ENCODE peak calls at places on chromosome 18, in five cellular contexts. Q is AG04450, T is tibial artery, P is GM12878, X is pancreas. D is an unnamed sample.
A peak's percentile ranks its signal among the peaks of the same experiment; 100 is the strongest.

GRCh38 chr18:59402432-59403090 is 43.5 kb upstream of the LMAN1 start:
- DNase-seq in Q (peak; percentile 29), T (peak; percentile 57), P (peak; percentile 40), X (peak; percentile 70), D (peak; percentile 96)

GRCh38 chr18:55089595-55089994 is 130.3 kb upstream of the CCDC68 start:
- DNase-seq in Q (no peak), T (no peak), P (no peak), X (no peak), D (no peak)

GRCh38 chr18:35347991-35348390 is 3.8 kb upstream of the ZNF24 start:
- DNase-seq in Q (no peak), T (no peak), P (no peak), X (no peak), D (no peak)

GRCh38 chr18:78101091-78101490 is 851.4 kb downstream of the GALR1 start:
- DNase-seq in Q (no peak), T (no peak), P (no peak), X (no peak), D (no peak)

GRCh38 chr18:47737198-47737830 is 193.1 kb downstream of the SMAD2 start:
- DNase-seq in Q (no peak), T (no peak), P (no peak), X (no peak), D (no peak)

GRCh38 chr18:44536041-44536440 is 144.6 kb upstream of the SETBP1 start:
- DNase-seq in Q (no peak), T (no peak), P (no peak), X (no peak), D (peak; percentile 18)

GRCh38 chr18:13229021-13229671 is 10.6 kb downstream of the LDLRAD4 start:
- DNase-seq in Q (no peak), T (no peak), P (no peak), X (no peak), D (no peak)

GRCh38 chr18:8943900-8944870 is 158.3 kb upstream of the NDUFV2 start:
- DNase-seq in Q (peak; percentile 63), T (no peak), P (no peak), X (no peak), D (no peak)

GRCh38 chr18:12154356-12154755 is 60.7 kb downstream of the ANKRD62 start:
- DNase-seq in Q (no peak), T (no peak), P (no peak), X (no peak), D (no peak)

GRCh38 chr18:33440011-33440383 is 524 bp downstream of the CCDC178 start:
- DNase-seq in Q (no peak), T (peak; percentile 22), P (no peak), X (peak; percentile 11), D (peak; percentile 67)

GRCh38 chr18:44851806-44852205 is 171.1 kb downstream of the SETBP1 start:
- DNase-seq in Q (no peak), T (no peak), P (no peak), X (no peak), D (no peak)

GRCh38 chr18:967037-967576 is 62.4 kb downstream of the ADCYAP1 start:
- DNase-seq in Q (no peak), T (no peak), P (no peak), X (no peak), D (no peak)

GRCh38 chr18:56795381-56795780 is 144.2 kb downstream of the WDR7 start:
- DNase-seq in Q (no peak), T (no peak), P (no peak), X (no peak), D (no peak)

GRCh38 chr18:12255626-12256026 is 1.5 kb downstream of the CIDEA start:
- DNase-seq in Q (no peak), T (no peak), P (no peak), X (no peak), D (no peak)

GRCh38 chr18:78153362-78153761 is 826.3 kb upstream of the SALL3 start:
- DNase-seq in Q (no peak), T (no peak), P (no peak), X (no peak), D (no peak)

GRCh38 chr18:21163647-21164625 is 52.3 kb upstream of the ROCK1 start:
- DNase-seq in Q (peak; percentile 80), T (peak; percentile 29), P (no peak), X (no peak), D (peak; percentile 12)

DNA sequence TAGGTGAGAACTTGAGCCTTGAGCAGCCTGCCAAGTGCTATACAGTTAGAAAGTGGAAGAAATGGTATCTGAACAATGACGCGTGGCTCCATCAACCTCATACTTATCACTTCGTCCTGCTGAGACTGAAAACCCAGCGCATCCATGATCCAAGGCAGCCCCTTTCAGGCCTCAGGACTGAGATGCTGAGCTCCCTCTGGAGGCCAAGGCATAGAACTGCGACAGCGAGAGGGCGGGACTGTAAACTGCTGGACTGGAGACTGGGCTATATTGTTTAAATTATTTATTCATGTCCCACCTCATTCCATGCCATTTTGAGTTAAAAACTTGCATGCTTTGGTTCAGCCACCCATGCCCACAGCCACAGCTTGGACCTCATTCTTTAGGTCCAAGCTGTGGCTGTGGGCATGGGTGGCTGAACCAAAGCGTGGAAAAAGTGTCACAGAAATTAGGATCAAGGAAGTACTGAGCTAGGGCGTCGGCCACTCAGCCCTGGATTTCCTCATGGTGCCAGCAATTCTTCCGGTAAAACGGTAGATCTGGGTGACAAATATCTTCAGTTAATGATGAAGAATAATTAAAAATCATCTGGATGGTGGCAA is 195.5 kb downstream of the L3MBTL4 start:
- DNase-seq in Q (peak; percentile 43), T (no peak), P (no peak), X (no peak), D (peak; percentile 26)
- TF ChIP-seq CTCF in Q (peak; percentile 98), T (no peak), P (peak; percentile 57), X (peak; percentile 13), D (peak; percentile 45)

DNA sequence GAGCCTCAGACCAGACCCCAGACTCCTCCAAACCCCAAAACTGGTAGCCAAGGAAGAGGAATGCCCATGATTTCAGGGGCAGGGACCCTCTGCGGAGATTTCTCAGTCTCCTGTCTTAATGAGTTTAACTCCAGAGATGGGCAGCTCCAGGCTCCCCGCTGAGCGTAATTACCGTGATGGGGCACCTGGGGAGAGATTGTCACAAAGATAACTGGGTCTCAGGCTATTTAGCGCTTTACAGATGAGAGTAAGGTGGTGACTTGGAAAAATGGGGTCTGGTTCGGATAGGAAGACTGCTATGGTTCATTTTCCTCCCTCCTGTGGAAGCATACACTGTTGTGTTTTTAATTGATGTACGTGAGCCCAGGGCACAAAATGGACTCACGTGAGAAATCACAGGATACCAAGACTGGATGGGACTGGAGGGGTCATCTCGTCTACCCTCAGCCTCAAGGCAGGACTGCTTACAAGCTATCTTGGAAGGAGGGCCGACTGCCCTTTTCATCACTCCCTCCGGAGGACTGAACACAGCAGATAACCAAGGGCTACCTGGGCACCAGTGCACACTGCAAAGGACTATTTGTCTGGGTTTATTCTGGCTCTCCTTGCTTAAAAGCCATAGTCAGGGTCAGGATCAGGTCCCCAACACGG is 427.8 kb downstream of the ZNF521 start:
- DNase-seq in Q (no peak), T (no peak), P (no peak), X (no peak), D (no peak)
- H3K27ac ChIP-seq in Q (no peak overlapping the region), T (no peak overlapping the region), P (no peak overlapping the region), X (no peak overlapping the region), D (no peak overlapping the region)

GRCh38 chr18:36376361-36376760 is 78.8 kb downstream of the FHOD3 start:
- DNase-seq in Q (no peak), T (no peak), P (no peak), X (no peak), D (no peak)

GRCh38 chr18:36374262-36374661 is 76.7 kb downstream of the FHOD3 start:
- DNase-seq in Q (no peak), T (no peak), P (no peak), X (no peak), D (no peak)

GRCh38 chr18:36375118-36375517 is 77.6 kb downstream of the FHOD3 start:
- DNase-seq in Q (no peak), T (no peak), P (no peak), X (no peak), D (no peak)

GRCh38 chr18:36377626-36378025 is 80.1 kb downstream of the FHOD3 start:
- DNase-seq in Q (no peak), T (no peak), P (no peak), X (no peak), D (no peak)

DNA sequence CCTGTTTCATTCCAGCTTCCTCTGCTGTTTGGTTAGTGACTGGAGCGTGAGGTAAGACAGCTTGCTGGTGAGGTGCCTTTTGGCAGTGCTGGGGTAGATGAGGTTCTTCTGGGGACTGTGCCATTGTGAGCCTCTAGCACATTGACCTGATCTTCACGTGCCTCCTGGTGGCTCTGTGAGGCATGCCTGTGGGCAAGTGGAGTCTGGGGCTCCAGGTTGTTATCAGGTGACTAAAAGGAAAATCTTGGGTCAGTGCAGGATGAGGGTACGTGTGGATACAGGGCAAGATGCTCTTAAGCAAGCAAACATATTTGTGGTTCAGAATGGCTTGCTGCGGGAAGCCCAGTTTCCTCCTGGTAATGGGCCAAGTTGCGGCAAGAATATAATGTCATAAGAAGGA is 75.4 kb downstream of the FHOD3 start:
- DNase-seq in Q (peak; percentile 50), T (no peak), P (no peak), X (no peak), D (no peak)
- TF ChIP-seq CTCF in Q (peak; percentile 26), T (no peak), P (peak; percentile 32), X (no peak), D (no peak)

GRCh38 chr18:32083781-32084180 is 7.9 kb upstream of the RNF138 start:
- DNase-seq in Q (no peak), T (no peak), P (no peak), X (no peak), D (no peak)
- H3K27ac ChIP-seq in Q (no peak overlapping the region), T (no peak overlapping the region), P (no peak overlapping the region), X (no peak overlapping the region), D (no peak overlapping the region)

DNA sequence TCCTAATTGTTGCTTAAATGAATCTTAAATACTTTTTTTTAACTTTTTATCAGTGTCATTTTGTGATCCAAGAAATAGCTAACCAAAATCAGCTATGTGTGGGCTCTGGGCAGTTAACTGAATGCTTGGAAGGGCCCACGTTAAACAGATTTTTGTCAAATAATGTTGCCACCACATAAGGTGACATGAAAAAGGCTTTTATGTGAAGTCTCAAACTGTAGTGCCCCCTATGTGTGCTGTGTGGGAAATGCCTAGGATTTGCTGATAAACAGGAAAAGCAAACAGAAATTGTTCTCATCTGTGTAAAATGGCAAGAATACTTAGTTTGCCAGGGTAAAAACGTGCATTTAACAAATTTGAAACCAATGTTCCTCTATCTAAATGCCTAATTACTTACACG is 242.2 kb downstream of the ZNF516 start:
- DNase-seq in Q (no peak), T (no peak), P (no peak), X (no peak), D (peak; percentile 38)
- TF ChIP-seq CTCF in Q (peak; percentile 46), T (no peak), P (peak; percentile 33), X (no peak), D (peak; percentile 69)

DNA sequence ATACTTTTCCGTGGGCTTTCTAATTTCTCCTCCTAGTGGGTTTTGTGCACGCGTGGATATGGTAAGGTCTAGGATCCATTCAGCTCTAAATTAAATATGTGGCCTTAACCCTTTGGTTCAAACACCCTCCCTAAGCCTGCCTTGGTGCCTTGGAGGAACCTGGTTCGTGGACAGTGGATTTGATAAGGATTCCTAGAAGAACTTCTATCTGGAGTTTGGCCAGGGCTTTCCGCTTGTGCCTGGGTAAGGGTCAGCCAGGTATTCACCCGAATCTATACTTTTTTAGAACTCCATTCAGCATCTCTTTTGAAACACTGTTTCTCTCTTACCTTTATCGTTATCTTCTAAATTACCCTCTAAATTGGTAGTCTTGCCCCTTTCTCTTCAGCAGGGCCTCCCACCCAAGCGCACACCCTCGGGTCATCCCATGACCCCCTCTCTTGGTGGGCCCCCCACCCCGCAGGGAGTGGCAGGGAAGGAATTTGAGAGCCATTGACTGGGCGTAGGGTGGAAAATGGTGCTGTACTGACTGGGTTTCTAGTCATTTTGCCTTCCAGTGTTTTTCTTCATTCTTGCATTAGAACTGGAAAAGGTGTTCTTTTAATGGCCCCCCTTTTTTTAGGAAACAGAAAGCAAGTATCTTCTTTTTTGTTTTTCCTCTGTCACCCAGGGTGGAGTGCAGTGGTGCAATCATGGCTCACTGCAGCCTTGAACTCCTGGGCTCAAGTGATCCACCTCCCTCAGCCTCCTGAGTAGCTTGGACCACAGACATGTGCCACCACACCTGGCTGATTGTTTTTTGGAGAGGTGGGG is 1.8 kb downstream of the SOCS6 start:
- DNase-seq in Q (no peak), T (no peak), P (no peak), X (no peak), D (no peak)
- H3K27ac ChIP-seq in Q (no peak overlapping the region), T (peak overlapping the region; percentile 92), P (no peak overlapping the region), X (no peak overlapping the region), D (no peak overlapping the region)

D was measured in A673.